ENCODE peak calls at places on chromosome 3, in ten cellular contexts. N, O, S, Z, C, X, P, T, E and U are unnamed samples.
A peak's percentile ranks its signal among the peaks of the same experiment; 100 is the strongest.

GRCh38 chr3:13878711-13879101 is 1.2 kb downstream of the WNT7A start:
- DNase-seq in E (no peak), S (no peak), P (peak; percentile 79), O (no peak), T (no peak), C (no peak), N (no peak), X (no peak), Z (no peak), U (no peak)

GRCh38 chr3:30664884-30665283 is 58.5 kb downstream of the TGFBR2 start:
- DNase-seq in C (no peak), T (no peak), N (no peak), S (peak; percentile 89), O (no peak), E (no peak), P (no peak), X (no peak), Z (no peak), U (no peak)

GRCh38 chr3:68876112-68876713 is 56.1 kb downstream of the TAFA4 start:
- DNase-seq in T (peak; percentile 41), X (peak; percentile 45), O (no peak), C (peak; percentile 47), E (no peak), S (peak; percentile 73), N (no peak), Z (no peak), P (no peak), U (no peak)

GRCh38 chr3:151770941-151771340 is 37.2 kb downstream of the AADACL2 start:
- DNase-seq in C (peak; percentile 91), P (peak; percentile 78), O (no peak), Z (peak; percentile 75), T (peak; percentile 46), S (peak; percentile 79), E (no peak), N (peak; percentile 75), X (no peak), U (no peak)

GRCh38 chr3:45178131-45179023 is 32.2 kb upstream of the CDCP1 start:
- DNase-seq in X (no peak), Z (no peak), T (no peak), C (peak; percentile 59), O (no peak), N (no peak), S (no peak), P (peak; percentile 44), E (no peak), U (no peak)

GRCh38 chr3:100400424-100400781 is 486 bp downstream of the TOMM70 start:
- DNase-seq in O (no peak), P (no peak), Z (no peak), N (peak; percentile 26), T (no peak), S (peak; percentile 57), X (no peak), C (no peak), E (no peak), U (peak; percentile 53)

GRCh38 chr3:190336516-190337189 is 14.4 kb upstream of the CLDN1 start:
- DNase-seq in Z (no peak), N (peak; percentile 82), X (no peak), O (no peak), S (no peak), C (no peak), T (no peak), P (no peak), E (no peak), U (no peak)

GRCh38 chr3:66989860-66990696 is 8.0 kb upstream of the KBTBD8 start:
- DNase-seq in X (peak; percentile 29), C (peak; percentile 14), Z (no peak), P (no peak), S (no peak), N (no peak), O (no peak), E (no peak), T (no peak), U (peak; percentile 38)

GRCh38 chr3:46978381-46978780 is 1.1 kb upstream of the NBEAL2 start:
- DNase-seq in S (no peak), E (no peak), X (no peak), N (no peak), C (no peak), P (no peak), Z (no peak), O (no peak), T (no peak), U (no peak)

GRCh38 chr3:46976326-46977190 is at the start of gene CCDC12:
- DNase-seq in X (peak; percentile 97), T (peak; percentile 98), O (peak; percentile 93), S (peak; percentile 99), N (peak; percentile 99), E (peak; percentile 99), P (peak; percentile 96), Z (peak; percentile 93), C (peak; percentile 97), U (peak; percentile 97)

GRCh38 chr3:46977811-46978195 is 1.3 kb upstream of the CCDC12 start:
- DNase-seq in T (no peak), Z (no peak), C (no peak), P (no peak), X (no peak), O (no peak), N (no peak), S (no peak), E (no peak), U (no peak)

GRCh38 chr3:46979958-46980497 is 562 bp downstream of the NBEAL2 start:
- DNase-seq in S (no peak), X (no peak), N (peak; percentile 51), C (peak; percentile 45), P (no peak), O (peak; percentile 54), T (no peak), E (no peak), Z (peak; percentile 70), U (peak; percentile 35)

GRCh38 chr3:46978985-46979944 is at the start of gene NBEAL2:
- DNase-seq in X (peak; percentile 83), N (peak; percentile 94), O (peak; percentile 91), P (peak; percentile 98), T (peak; percentile 87), S (peak; percentile 92), Z (peak; percentile 99), E (no peak), C (peak; percentile 98), U (peak; percentile 99)
- TF ChIP-seq POLR2A in X (peak; percentile 37), N (peak; percentile 73), O (peak; percentile 82), P (peak; percentile 88), T (peak; percentile 70), S (peak; percentile 81), Z (peak; percentile 92), E (peak; percentile 53), C (peak; percentile 85), U (peak; percentile 97)

GRCh38 chr3:166902374-166902773 is 477.7 kb downstream of the ZBBX start:
- DNase-seq in P (no peak), E (no peak), N (no peak), S (no peak), O (no peak), Z (no peak), T (no peak), C (no peak), X (no peak), U (no peak)

DNA sequence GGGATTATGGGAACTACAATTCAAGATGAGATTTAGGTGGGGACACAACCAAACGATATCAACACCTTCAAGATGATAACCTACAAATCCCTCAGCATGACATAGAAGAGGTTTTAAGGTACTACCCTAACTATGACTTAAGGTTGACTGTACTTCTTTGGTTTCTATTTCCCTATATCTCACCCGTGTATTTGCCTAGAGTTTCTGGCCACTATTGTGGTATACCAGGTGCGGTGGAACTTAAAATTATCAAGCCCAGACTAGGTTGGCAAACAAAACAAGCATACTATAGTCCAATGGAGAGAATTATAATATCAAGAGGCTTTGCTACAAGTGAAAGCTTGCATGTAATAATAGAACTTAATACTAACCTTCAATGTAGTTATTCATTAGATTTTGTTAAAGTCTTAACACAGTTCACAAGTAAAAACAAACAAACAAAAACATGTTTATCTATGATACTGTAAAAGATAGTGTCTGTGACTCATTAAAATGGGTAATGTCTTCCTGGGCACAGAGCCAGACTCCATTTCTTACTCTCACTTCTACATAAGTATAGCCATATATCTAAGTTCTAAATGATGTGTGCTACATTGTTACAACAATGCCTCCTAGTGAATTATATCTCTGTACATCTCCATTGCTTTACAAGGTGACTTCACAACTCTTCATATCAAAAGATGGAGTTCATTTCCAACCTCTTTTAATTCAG is 479.1 kb downstream of the ZBBX start:
- DNase-seq in Z (no peak), C (no peak), P (no peak), O (no peak), S (no peak), N (no peak), T (no peak), E (no peak), X (no peak), U (no peak)
- TF ChIP-seq CTCF in Z (no peak), C (no peak), P (no peak), O (no peak), S (no peak), N (no peak), T (no peak), E (no peak), X (no peak), U (no peak)

GRCh38 chr3:37499061-37499785 is 324.8 kb upstream of the LRRFIP2 start:
- DNase-seq in O (no peak), N (peak; percentile 47), T (no peak), X (no peak), S (no peak), Z (no peak), E (no peak), P (no peak), C (no peak), U (no peak)

GRCh38 chr3:37500518-37500917 is 326.1 kb upstream of the LRRFIP2 start:
- DNase-seq in E (no peak), O (no peak), P (no peak), N (no peak), S (no peak), X (no peak), C (no peak), T (no peak), Z (no peak), U (no peak)

GRCh38 chr3:37498126-37499039 is 324.0 kb upstream of the LRRFIP2 start:
- DNase-seq in C (no peak), N (no peak), O (no peak), E (no peak), Z (no peak), P (peak; percentile 10), X (no peak), S (no peak), T (no peak), U (no peak)

GRCh38 chr3:37501906-37502305 is 327.5 kb upstream of the LRRFIP2 start:
- DNase-seq in E (no peak), X (no peak), P (no peak), S (no peak), N (no peak), C (no peak), T (no peak), Z (no peak), O (no peak), U (no peak)

DNA sequence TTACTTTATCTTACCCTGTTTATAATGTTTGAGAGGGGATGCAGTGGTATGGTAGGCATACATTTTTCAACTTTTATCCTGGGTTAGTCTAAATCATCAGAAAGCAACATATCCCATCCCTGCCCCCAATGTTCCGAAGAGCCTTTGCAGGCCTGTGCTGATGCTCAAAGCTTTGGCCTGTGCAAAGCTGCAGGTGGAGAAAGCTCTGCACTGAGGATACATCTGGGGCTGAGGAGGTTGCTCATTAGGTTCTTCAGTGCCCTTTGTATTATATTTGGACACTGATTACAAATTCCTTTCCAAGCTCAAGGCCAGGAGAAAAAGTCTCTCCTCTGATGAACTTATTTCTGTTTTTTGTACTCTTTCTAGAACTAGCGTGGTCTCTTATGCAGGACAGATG is 325.4 kb upstream of the LRRFIP2 start:
- DNase-seq in T (no peak), E (no peak), O (no peak), S (no peak), P (no peak), N (no peak), C (no peak), X (no peak), Z (no peak), U (no peak)
- H3K27me3 ChIP-seq in T (no peaks in the 10 kb centered on the region), E (no peaks in the 10 kb centered on the region), O (no peaks in the 10 kb centered on the region), S (no peaks in the 10 kb centered on the region), P (no peaks in the 10 kb centered on the region), N (no peaks in the 10 kb centered on the region), C (no peaks in the 10 kb centered on the region), X (peaks cover 21% of the 10 kb centered on the region), Z (no peaks in the 10 kb centered on the region), U (no peaks in the 10 kb centered on the region)

DNA sequence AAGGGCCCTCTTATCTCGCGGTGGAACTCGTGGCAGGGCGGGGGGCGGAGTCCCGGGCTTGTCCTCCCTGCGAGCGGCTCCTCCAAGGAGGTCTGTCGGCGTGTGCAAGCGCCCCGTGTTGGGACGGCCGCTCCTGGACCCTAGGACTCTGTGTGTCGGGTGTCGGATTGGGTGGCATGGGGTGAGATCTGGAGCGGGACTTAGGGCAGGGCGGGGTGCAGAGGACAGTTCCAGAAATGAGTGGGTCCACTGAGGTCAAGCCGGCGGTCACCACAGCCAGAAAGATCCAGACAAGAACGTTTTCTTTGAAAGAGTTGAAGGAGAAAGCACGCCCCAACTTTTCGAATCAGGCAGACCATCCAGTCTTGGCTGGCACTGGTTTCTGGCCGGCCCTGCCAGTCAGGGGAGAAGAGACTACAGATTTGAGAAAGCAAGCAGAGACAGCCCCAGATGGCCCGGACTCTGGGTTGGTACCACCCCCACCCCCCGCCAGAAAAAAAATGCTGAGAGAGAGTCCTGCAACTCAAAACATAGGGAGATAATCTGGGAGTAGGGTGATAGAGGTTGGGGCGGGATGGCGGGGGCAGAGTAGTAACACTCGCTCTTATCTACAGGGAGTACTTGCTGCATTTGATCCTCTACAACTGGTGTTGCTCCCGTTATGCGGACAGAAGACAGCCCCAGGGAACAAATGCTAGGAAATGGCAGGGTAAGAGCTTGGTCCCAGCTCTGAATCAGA is 829 bp upstream of the CISH start:
- DNase-seq in X (no peak), N (no peak), S (no peak), Z (no peak), P (no peak), E (no peak), T (no peak), C (no peak), O (no peak), U (no peak)
- TF ChIP-seq POLR2A in X (no peak), N (peak; percentile 15), S (no peak), Z (peak; percentile 49), P (no peak), E (no peak), T (peak; percentile 27), C (no peak), O (no peak), U (no peak)